ENCODE peak calls at places on chromosomes 11 and 22, in ten cellular contexts. D is mesothelial cell of epicardium; P is AML-193; T is DMS153; A is activated T-helper 1 cell treated with anti-CD3 and anti-CD28 coated beads, Interleukin-12 subunit alpha, Interleukin-12 subunit beta, Interleukin-2, Interleukin-4 antibody, amounts not matched to agents 30 ng/mL and 10 ng/mL and 1 ng/mL, durations not matched to agents 14 hours and 24 hours and 36 hours; Y is EH; M is NCI-H1092; S is HT-29; K is stimulated activated CD4-positive, alpha-beta T cell treated with anti-CD3 and anti-CD28 coated beads, Interleukin-15, amount 100 ng/mL, for 1 hour; X is activated naive CD8-positive, alpha-beta T cell treated with anti-CD3 and anti-CD28 coated beads, Interleukin-2, amount 50 U/mL, for 24 hours. W is an unnamed sample.

GRCh38 chr22:29167032-29167911 is 38.4 kb upstream of the EMID1 start:
- DNase-seq in D (no peak), P (peak; percentile 96), T (no peak), A (peak; percentile 59), Y (no peak), M (no peak), S (no peak), K (no peak), X (peak; percentile 77), W (no peak)

GRCh38 chr22:32352681-32353080 is 5.0 kb upstream of the RFPL3 start:
- DNase-seq in D (no peak), P (no peak), T (peak; percentile 6), A (no peak), Y (no peak), M (no peak), S (no peak), K (no peak), X (no peak), W (no peak)

GRCh38 chr11:15653191-15653590 is 538.5 kb downstream of the INSC start:
- DNase-seq in D (no peak), P (no peak), T (no peak), A (no peak), Y (no peak), M (no peak), S (peak; percentile 31), K (no peak), X (no peak), W (no peak)

GRCh38 chr11:85682330-85683305 is 3.4 kb downstream of the CCDC89 start:
- DNase-seq in D (no peak), P (no peak), T (peak; percentile 11), A (peak; percentile 35), Y (peak; percentile 58), M (peak; percentile 74), S (peak; percentile 45), K (peak; percentile 16), X (peak; percentile 78), W (peak; percentile 68)

GRCh38 chr22:50201191-50202129 is 649 bp downstream of the SELENOO start:
- DNase-seq in D (no peak), P (no peak), T (no peak), A (no peak), Y (no peak), M (no peak), S (peak; percentile 19), K (no peak), X (peak; percentile 31), W (peak; percentile 39)

GRCh38 chr22:46522743-46523300 is 14.6 kb downstream of the CELSR1 start:
- DNase-seq in D (no peak), P (no peak), T (no peak), A (no peak), Y (no peak), M (no peak), S (no peak), K (no peak), X (no peak), W (no peak)

GRCh38 chr11:70712471-70712870 is 314.1 kb downstream of the CTTN start:
- DNase-seq in D (no peak), P (no peak), T (peak; percentile 11), A (no peak), Y (no peak), M (no peak), S (no peak), K (no peak), X (no peak), W (no peak)

GRCh38 chr11:93196816-93197382 is 892 bp downstream of the SLC36A4 start:
- DNase-seq in D (no peak), P (no peak), T (peak; percentile 59), A (no peak), Y (no peak), M (no peak), S (no peak), K (no peak), X (no peak), W (peak; percentile 52)

GRCh38 chr11:76380161-76380976 is 563 bp downstream of the THAP12 start:
- DNase-seq in D (peak; percentile 29), P (no peak), T (no peak), A (peak; percentile 46), Y (peak; percentile 25), M (no peak), S (peak; percentile 49), K (peak; percentile 2), X (peak; percentile 66), W (peak; percentile 59)

GRCh38 chr22:33324228-33324627 is 266.0 kb upstream of the SYN3 start:
- DNase-seq in D (no peak), P (no peak), T (no peak), A (no peak), Y (no peak), M (no peak), S (no peak), K (no peak), X (no peak), W (no peak)

GRCh38 chr11:35017528-35018342 is 101.3 kb downstream of the PDHX start:
- DNase-seq in D (no peak), P (no peak), T (no peak), A (no peak), Y (peak; percentile 35), M (no peak), S (no peak), K (no peak), X (no peak), W (no peak)

GRCh38 chr22:38125038-38125610 is 14.6 kb upstream of the BAIAP2L2 start:
- DNase-seq in D (no peak), P (no peak), T (no peak), A (no peak), Y (no peak), M (no peak), S (no peak), K (no peak), X (no peak), W (no peak)

GRCh38 chr11:60514055-60514454 is 1.1 kb upstream of the MS4A13 start:
- DNase-seq in D (no peak), P (no peak), T (no peak), A (no peak), Y (no peak), M (no peak), S (no peak), K (no peak), X (no peak), W (no peak)

GRCh38 chr11:104122008-104122635 is 41.8 kb downstream of the PDGFD start:
- DNase-seq in D (no peak), P (no peak), T (no peak), A (no peak), Y (no peak), M (no peak), S (no peak), K (no peak), X (no peak), W (no peak)

W was measured in ELR.